ENCODE peak calls at places on chromosomes 3 and 15, in eight cellular contexts. One of them, this sample, is unnamed. For H3K9me3, the result is how much of the 10 kb centered on the place peaks cover.

GRCh38 chr15:39691229-39691628 is 91.4 kb downstream of the FSIP1 start:
- DNase-seq in RWPE2: no peak
- DNase-seq in GM12878: no peak
- DNase-seq in H9: no peak
- DNase-seq in mesenchymal stem cell: peak
- DNase-seq in right lobe of liver: no peak
- DNase-seq in CD4-positive, alpha-beta T cell: no peak
- DNase-seq in heart right ventricle: no peak
- DNase-seq in this sample: no peak

GRCh38 chr3:46968783-46969428 is 7.6 kb downstream of the CCDC12 start:
- DNase-seq in RWPE2: no peak
- DNase-seq in GM12878: no peak
- DNase-seq in H9: no peak
- DNase-seq in mesenchymal stem cell: no peak
- DNase-seq in right lobe of liver: peak
- DNase-seq in CD4-positive, alpha-beta T cell: no peak
- DNase-seq in heart right ventricle: no peak
- DNase-seq in this sample: no peak

GRCh38 chr3:195003893-195004289 is 267.1 kb downstream of the XXYLT1 start:
- DNase-seq in RWPE2: peak
- DNase-seq in GM12878: no peak
- DNase-seq in H9: no peak
- DNase-seq in mesenchymal stem cell: no peak
- DNase-seq in right lobe of liver: no peak
- DNase-seq in CD4-positive, alpha-beta T cell: no peak
- DNase-seq in heart right ventricle: no peak
- DNase-seq in this sample: no peak

GRCh38 chr15:73564255-73564654 is 68.9 kb downstream of the NPTN start:
- DNase-seq in RWPE2: no peak
- DNase-seq in GM12878: no peak
- DNase-seq in H9: no peak
- DNase-seq in mesenchymal stem cell: peak
- DNase-seq in right lobe of liver: no peak
- DNase-seq in CD4-positive, alpha-beta T cell: no peak
- DNase-seq in heart right ventricle: no peak
- DNase-seq in this sample: no peak

GRCh38 chr3:127574880-127575878 is 15.4 kb downstream of the TPRA1 start:
- DNase-seq in RWPE2: no peak
- DNase-seq in GM12878: peak
- DNase-seq in H9: peak
- DNase-seq in mesenchymal stem cell: peak
- DNase-seq in right lobe of liver: peak
- DNase-seq in CD4-positive, alpha-beta T cell: peak
- DNase-seq in heart right ventricle: peak
- DNase-seq in this sample: peak

GRCh38 chr3:160162440-160162839 is 62.8 kb upstream of the C3orf80 start:
- DNase-seq in RWPE2: no peak
- DNase-seq in GM12878: no peak
- DNase-seq in H9: peak
- DNase-seq in mesenchymal stem cell: no peak
- DNase-seq in right lobe of liver: no peak
- DNase-seq in CD4-positive, alpha-beta T cell: no peak
- DNase-seq in heart right ventricle: no peak
- DNase-seq in this sample: no peak

GRCh38 chr15:74242296-74242929 is 6.3 kb downstream of the CCDC33 start:
- DNase-seq in RWPE2: no peak
- DNase-seq in GM12878: no peak
- DNase-seq in H9: no peak
- DNase-seq in mesenchymal stem cell: peak
- DNase-seq in right lobe of liver: no peak
- DNase-seq in CD4-positive, alpha-beta T cell: no peak
- DNase-seq in heart right ventricle: no peak
- DNase-seq in this sample: no peak

GRCh38 chr3:37979798-37980476 is 10.6 kb upstream of the VILL start:
- DNase-seq in RWPE2: no peak
- DNase-seq in GM12878: no peak
- DNase-seq in H9: no peak
- DNase-seq in mesenchymal stem cell: peak
- DNase-seq in right lobe of liver: peak
- DNase-seq in CD4-positive, alpha-beta T cell: no peak
- DNase-seq in heart right ventricle: peak
- DNase-seq in this sample: no peak

GRCh38 chr3:167716920-167717319 is 17.8 kb downstream of the PDCD10 start:
- DNase-seq in RWPE2: no peak
- DNase-seq in GM12878: no peak
- DNase-seq in H9: no peak
- DNase-seq in mesenchymal stem cell: no peak
- DNase-seq in right lobe of liver: no peak
- DNase-seq in CD4-positive, alpha-beta T cell: no peak
- DNase-seq in heart right ventricle: no peak
- DNase-seq in this sample: no peak

GRCh38 chr3:177521305-177521704 is 324.0 kb upstream of the TBL1XR1 start:
- DNase-seq in RWPE2: no peak
- DNase-seq in GM12878: no peak
- DNase-seq in H9: peak
- DNase-seq in mesenchymal stem cell: no peak
- DNase-seq in right lobe of liver: no peak
- DNase-seq in CD4-positive, alpha-beta T cell: no peak
- DNase-seq in heart right ventricle: no peak
- DNase-seq in this sample: no peak

GRCh38 chr3:126345231-126345630 is 12.0 kb downstream of the KLF15 start:
- DNase-seq in RWPE2: peak
- DNase-seq in GM12878: no peak
- DNase-seq in H9: no peak
- DNase-seq in mesenchymal stem cell: no peak
- DNase-seq in right lobe of liver: peak
- DNase-seq in CD4-positive, alpha-beta T cell: no peak
- DNase-seq in heart right ventricle: no peak
- DNase-seq in this sample: no peak

GRCh38 chr3:120126016-120126415 is 31.8 kb upstream of the GSK3B start:
- DNase-seq in RWPE2: no peak
- DNase-seq in GM12878: no peak
- DNase-seq in H9: no peak
- DNase-seq in mesenchymal stem cell: no peak
- DNase-seq in right lobe of liver: no peak
- DNase-seq in CD4-positive, alpha-beta T cell: no peak
- DNase-seq in heart right ventricle: no peak
- DNase-seq in this sample: no peak

GRCh38 chr3:108096506-108097325 is 5.9 kb upstream of the CD47 start:
- DNase-seq in RWPE2: no peak
- DNase-seq in GM12878: no peak
- DNase-seq in H9: no peak
- DNase-seq in mesenchymal stem cell: no peak
- DNase-seq in right lobe of liver: no peak
- DNase-seq in CD4-positive, alpha-beta T cell: no peak
- DNase-seq in heart right ventricle: no peak
- DNase-seq in this sample: no peak

GRCh38 chr3:151403246-151403645 is 18.7 kb upstream of the P2RY12 start:
- DNase-seq in RWPE2: no peak
- DNase-seq in GM12878: no peak
- DNase-seq in H9: no peak
- DNase-seq in mesenchymal stem cell: no peak
- DNase-seq in right lobe of liver: no peak
- DNase-seq in CD4-positive, alpha-beta T cell: no peak
- DNase-seq in heart right ventricle: no peak
- DNase-seq in this sample: no peak

GRCh38 chr15:68843425-68844311 is 23.0 kb upstream of the ANP32A start:
- DNase-seq in RWPE2: no peak
- DNase-seq in GM12878: no peak
- DNase-seq in H9: peak
- DNase-seq in mesenchymal stem cell: peak
- DNase-seq in right lobe of liver: no peak
- DNase-seq in CD4-positive, alpha-beta T cell: no peak
- DNase-seq in heart right ventricle: no peak
- DNase-seq in this sample: no peak

GRCh38 chr3:160801386-160802118 is 45.5 kb downstream of the PPM1L start:
- DNase-seq in RWPE2: no peak
- DNase-seq in GM12878: no peak
- DNase-seq in H9: no peak
- DNase-seq in mesenchymal stem cell: peak
- DNase-seq in right lobe of liver: peak
- DNase-seq in CD4-positive, alpha-beta T cell: no peak
- DNase-seq in heart right ventricle: peak
- DNase-seq in this sample: no peak

GRCh38 chr3:179446501-179446900 is 4.8 kb downstream of the GNB4 start:
- DNase-seq in RWPE2: no peak
- DNase-seq in GM12878: no peak
- DNase-seq in H9: no peak
- DNase-seq in mesenchymal stem cell: peak
- DNase-seq in right lobe of liver: no peak
- DNase-seq in CD4-positive, alpha-beta T cell: no peak
- DNase-seq in heart right ventricle: no peak
- DNase-seq in this sample: no peak

GRCh38 chr3:143314291-143315093 is 194.9 kb downstream of the CHST2 start:
- DNase-seq in RWPE2: no peak
- DNase-seq in GM12878: no peak
- DNase-seq in H9: no peak
- DNase-seq in mesenchymal stem cell: no peak
- DNase-seq in right lobe of liver: no peak
- DNase-seq in CD4-positive, alpha-beta T cell: no peak
- DNase-seq in heart right ventricle: no peak
- DNase-seq in this sample: no peak

GRCh38 chr3:187858086-187858485 is 112.8 kb upstream of the BCL6 start:
- DNase-seq in RWPE2: no peak
- DNase-seq in GM12878: no peak
- DNase-seq in H9: no peak
- DNase-seq in mesenchymal stem cell: no peak
- DNase-seq in right lobe of liver: no peak
- DNase-seq in CD4-positive, alpha-beta T cell: no peak
- DNase-seq in heart right ventricle: no peak
- DNase-seq in this sample: no peak

GRCh38 chr3:61268659-61269058 is 17.4 kb upstream of the FHIT start:
- DNase-seq in RWPE2: no peak
- DNase-seq in GM12878: no peak
- DNase-seq in H9: no peak
- DNase-seq in mesenchymal stem cell: no peak
- DNase-seq in right lobe of liver: no peak
- DNase-seq in CD4-positive, alpha-beta T cell: no peak
- DNase-seq in heart right ventricle: no peak
- DNase-seq in this sample: no peak

DNA sequence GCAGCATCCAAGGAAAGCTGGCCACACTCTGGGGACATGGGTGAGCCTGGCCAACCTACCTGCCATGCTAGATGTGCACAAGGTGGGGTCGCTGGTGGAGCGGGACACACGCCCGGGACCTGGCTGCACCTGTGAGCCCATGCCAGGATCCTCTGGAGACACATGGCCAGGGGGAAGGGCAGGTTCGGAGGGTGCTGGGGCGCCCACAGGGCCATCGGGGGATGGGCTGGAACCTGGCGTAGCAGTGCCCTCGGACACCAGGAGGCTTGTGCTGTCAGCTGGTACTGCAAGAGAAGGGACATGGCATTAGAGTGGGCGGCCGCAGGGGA is 143.4 kb downstream of the NSMCE3 start:
- DNase-seq in RWPE2: no peak
- DNase-seq in GM12878: no peak
- DNase-seq in H9: no peak
- DNase-seq in mesenchymal stem cell: no peak
- DNase-seq in right lobe of liver: no peak
- DNase-seq in CD4-positive, alpha-beta T cell: no peak
- DNase-seq in heart right ventricle: no peak
- DNase-seq in this sample: no peak
- H3K9me3 ChIP-seq in RWPE2: under half
- H3K9me3 ChIP-seq in GM12878: under half
- H3K9me3 ChIP-seq in H9: under half
- H3K9me3 ChIP-seq in mesenchymal stem cell: under half
- H3K9me3 ChIP-seq in right lobe of liver: under half
- H3K9me3 ChIP-seq in CD4-positive, alpha-beta T cell: under half
- H3K9me3 ChIP-seq in heart right ventricle: under half
- H3K9me3 ChIP-seq in this sample: under half

DNA sequence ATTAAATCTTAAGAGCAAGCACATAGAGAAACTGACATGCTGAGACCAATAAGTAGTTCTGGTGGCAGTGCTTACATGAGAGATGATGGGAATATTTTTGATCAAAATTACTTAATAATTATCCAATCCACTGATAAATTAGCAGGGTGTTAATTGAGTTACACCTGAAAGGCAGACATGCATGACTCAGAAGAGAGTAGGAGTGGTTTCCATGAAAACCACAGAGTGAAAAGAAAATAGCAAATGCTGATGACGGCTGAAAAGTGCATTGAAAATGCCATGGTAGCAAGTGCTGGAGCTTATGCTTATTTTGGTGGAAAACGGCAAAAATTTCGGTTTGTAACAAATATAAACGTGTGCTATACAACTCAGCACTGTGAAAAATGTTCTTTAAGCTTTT is 267.8 kb upstream of the LRRN1 start:
- DNase-seq in RWPE2: no peak
- DNase-seq in GM12878: no peak
- DNase-seq in H9: no peak
- DNase-seq in mesenchymal stem cell: no peak
- DNase-seq in right lobe of liver: no peak
- DNase-seq in CD4-positive, alpha-beta T cell: no peak
- DNase-seq in heart right ventricle: no peak
- DNase-seq in this sample: no peak
- H3K9me3 ChIP-seq in RWPE2: under half
- H3K9me3 ChIP-seq in GM12878: under half
- H3K9me3 ChIP-seq in H9: under half
- H3K9me3 ChIP-seq in mesenchymal stem cell: under half
- H3K9me3 ChIP-seq in right lobe of liver: under half
- H3K9me3 ChIP-seq in CD4-positive, alpha-beta T cell: under half
- H3K9me3 ChIP-seq in heart right ventricle: under half
- H3K9me3 ChIP-seq in this sample: under half

DNA sequence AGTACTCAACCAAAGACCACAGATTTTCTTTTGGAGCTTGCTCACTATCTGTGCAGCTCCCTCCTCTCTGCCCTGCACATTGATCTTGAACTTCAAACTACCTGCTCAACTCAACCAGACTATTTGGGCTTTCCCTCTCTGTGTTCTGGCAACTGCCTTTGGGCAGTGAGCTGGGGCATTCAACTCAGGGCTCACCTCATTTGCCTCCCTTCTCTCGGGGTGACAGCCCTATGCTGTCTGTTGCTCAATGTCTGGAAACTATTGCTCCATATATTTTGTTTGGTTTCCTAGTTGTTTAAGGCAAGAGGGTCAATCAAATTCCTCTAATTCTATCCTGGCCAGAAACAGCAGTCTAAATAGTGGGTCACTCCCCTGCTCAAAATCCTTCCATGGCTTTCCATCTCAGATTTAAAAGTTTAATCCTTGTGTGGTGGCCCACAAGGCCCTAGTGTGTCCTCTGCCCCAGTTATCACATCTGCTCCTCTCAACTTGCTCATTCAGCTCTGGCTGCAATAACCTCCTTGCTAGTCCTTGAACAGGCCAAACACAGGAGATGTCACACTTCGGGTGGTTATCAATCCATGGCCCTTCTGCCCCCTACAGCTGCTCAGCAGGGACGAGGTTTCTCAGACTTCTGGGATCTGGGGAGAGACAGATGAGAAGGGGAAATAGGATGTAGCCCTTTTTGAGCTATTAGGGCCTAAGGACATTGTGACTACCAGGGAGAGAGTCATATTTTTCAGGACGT is 67.8 kb downstream of the SNRK start:
- DNase-seq in RWPE2: no peak
- DNase-seq in GM12878: no peak
- DNase-seq in H9: no peak
- DNase-seq in mesenchymal stem cell: no peak
- DNase-seq in right lobe of liver: peak
- DNase-seq in CD4-positive, alpha-beta T cell: no peak
- DNase-seq in heart right ventricle: no peak
- DNase-seq in this sample: no peak
- H3K9me3 ChIP-seq in RWPE2: under half
- H3K9me3 ChIP-seq in GM12878: under half
- H3K9me3 ChIP-seq in H9: under half
- H3K9me3 ChIP-seq in mesenchymal stem cell: half or more
- H3K9me3 ChIP-seq in right lobe of liver: under half
- H3K9me3 ChIP-seq in CD4-positive, alpha-beta T cell: under half
- H3K9me3 ChIP-seq in heart right ventricle: half or more
- H3K9me3 ChIP-seq in this sample: under half

GRCh38 chr15:98826658-98827057 is 178.3 kb downstream of the IGF1R start:
- DNase-seq in RWPE2: no peak
- DNase-seq in GM12878: no peak
- DNase-seq in H9: no peak
- DNase-seq in mesenchymal stem cell: no peak
- DNase-seq in right lobe of liver: no peak
- DNase-seq in CD4-positive, alpha-beta T cell: no peak
- DNase-seq in heart right ventricle: no peak
- DNase-seq in this sample: no peak
- H3K9me3 ChIP-seq in RWPE2: under half
- H3K9me3 ChIP-seq in GM12878: under half
- H3K9me3 ChIP-seq in H9: under half
- H3K9me3 ChIP-seq in mesenchymal stem cell: half or more
- H3K9me3 ChIP-seq in right lobe of liver: under half
- H3K9me3 ChIP-seq in CD4-positive, alpha-beta T cell: under half
- H3K9me3 ChIP-seq in heart right ventricle: half or more
- H3K9me3 ChIP-seq in this sample: under half

This sample was measured in T-helper 17 cell.